ENCODE peak calls at places on chromosomes 7 and 10, in four cellular contexts. U, N, V and D are unnamed samples.

GRCh38 chr7:93921190-93921585 is 347 bp upstream of the GNG11 start:
- DNase-seq in V (no peak), U (no peak), N (no peak), D (no peak)

GRCh38 chr7:25028370-25028971 is 48.5 kb upstream of the OSBPL3 start:
- DNase-seq in V (peak; percentile 76), N (no peak), U (no peak), D (no peak)

GRCh38 chr7:75638607-75639070 is 100.1 kb downstream of the HIP1 start:
- DNase-seq in V (no peak), U (no peak), N (peak; percentile 59), D (peak; percentile 70)

GRCh38 chr10:44071479-44071878 is 313.4 kb downstream of the CXCL12 start:
- DNase-seq in U (no peak), V (no peak), N (no peak), D (no peak)

GRCh38 chr7:94740490-94740889 is 84.6 kb upstream of the SGCE start:
- DNase-seq in U (no peak), N (no peak), V (no peak), D (no peak)

GRCh38 chr10:791639-792038 is 102.2 kb upstream of the DIP2C start:
- DNase-seq in U (no peak), V (no peak), N (no peak), D (no peak)

GRCh38 chr10:64334084-64334483 is 812.9 kb downstream of the REEP3 start:
- DNase-seq in U (no peak), V (no peak), N (no peak), D (no peak)

GRCh38 chr7:85025312-85025756 is 161.5 kb downstream of the SEMA3D start:
- DNase-seq in N (no peak), U (no peak), V (no peak), D (no peak)

GRCh38 chr10:47354162-47354561 is 6.0 kb downstream of the RBP3 start:
- DNase-seq in U (no peak), V (peak; percentile 12), N (no peak), D (no peak)

GRCh38 chr10:130491011-130491697 is 355.0 kb downstream of the GLRX3 start:
- DNase-seq in N (no peak), V (no peak), U (no peak), D (no peak)

GRCh38 chr10:80535671-80536360 is 1.9 kb upstream of the SH2D4B start:
- DNase-seq in V (no peak), U (no peak), N (peak; percentile 93), D (peak; percentile 49)

GRCh38 chr10:121683803-121684202 is 85.6 kb upstream of the FGFR2 start:
- DNase-seq in U (no peak), N (no peak), V (no peak), D (no peak)

GRCh38 chr10:79356104-79356503 is 8.8 kb downstream of the PPIF start:
- DNase-seq in V (no peak), U (no peak), N (no peak), D (no peak)

GRCh38 chr10:86642021-86642420 is 12.3 kb upstream of the OPN4 start:
- DNase-seq in N (no peak), V (no peak), U (no peak), D (no peak)

GRCh38 chr7:100373261-100373831 is at the start of gene PILRA:
- DNase-seq in U (no peak), V (no peak), N (no peak), D (no peak)

GRCh38 chr7:24401628-24402593 is 117.9 kb downstream of the NPY start:
- DNase-seq in U (no peak), V (peak; percentile 31), N (peak; percentile 15), D (no peak)

DNA sequence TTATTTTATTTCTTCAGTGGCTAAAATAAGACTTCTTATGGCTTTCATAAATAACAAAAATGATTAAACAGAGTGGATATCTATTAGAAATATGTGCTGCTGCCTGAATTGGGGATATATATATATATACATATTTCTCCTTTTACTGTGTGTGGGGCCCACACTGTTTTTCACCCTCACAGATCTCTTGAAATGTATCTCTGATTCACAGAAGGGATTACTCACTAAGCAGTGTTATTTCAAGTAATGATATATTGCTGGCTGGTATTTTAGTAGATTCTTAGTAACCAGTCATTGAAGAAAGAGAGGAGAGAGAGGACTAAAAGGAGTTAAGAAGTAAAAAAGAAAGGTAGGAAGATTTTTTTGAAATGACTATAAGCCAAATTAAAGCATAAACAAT is 308.6 kb upstream of the NRP1 start:
- DNase-seq in V (no peak), N (no peak), U (no peak), D (no peak)
- TF ChIP-seq ESRRA in V (no peak), N (no peak), U (no peak), D (no peak)

DNA sequence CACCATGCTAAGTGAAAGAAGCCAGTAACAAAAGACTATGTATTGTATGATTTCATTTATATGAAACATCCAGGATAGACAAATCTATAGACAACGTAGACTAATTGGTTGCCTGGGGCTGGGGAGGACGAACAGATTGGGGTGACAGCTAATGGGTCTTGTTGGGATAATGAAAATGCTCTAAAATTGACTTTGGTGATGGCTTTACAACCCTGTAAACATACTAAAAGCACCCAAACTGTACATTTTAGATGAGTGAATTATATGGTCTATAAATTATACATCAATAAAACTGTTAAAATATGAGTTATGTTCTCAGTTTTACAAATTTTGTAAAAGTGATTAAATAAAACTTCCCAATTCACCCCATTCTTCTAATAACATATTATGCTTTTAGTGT is 261.5 kb downstream of the ELMO1 start:
- DNase-seq in U (no peak), V (no peak), N (no peak), D (no peak)
- TF ChIP-seq ATF2 in U (no peak), V (no peak), N (no peak), D (no peak)

GRCh38 chr7:6643915-6644625 is 7.0 kb downstream of the ZNF316 start:
- DNase-seq in U (no peak), V (no peak), N (no peak), D (no peak)

GRCh38 chr7:6640246-6640721 is 3.2 kb downstream of the ZNF316 start:
- DNase-seq in U (no peak), V (no peak), N (peak; percentile 66), D (peak; percentile 86)

GRCh38 chr7:6642861-6643640 is 5.9 kb downstream of the ZNF316 start:
- DNase-seq in N (no peak), U (no peak), V (no peak), D (no peak)

GRCh38 chr7:6641305-6642035 is 4.4 kb downstream of the ZNF316 start:
- DNase-seq in V (no peak), N (no peak), U (no peak), D (no peak)

GRCh38 chr7:6642239-6642839 is 5.2 kb downstream of the ZNF316 start:
- DNase-seq in V (no peak), U (no peak), N (no peak), D (no peak)
- TF ChIP-seq CTCF in V (no peak), U (no peak), N (no peak), D (no peak)

GRCh38 chr7:44222074-44222473 is 21.3 kb downstream of the YKT6 start:
- DNase-seq in N (no peak), U (no peak), V (no peak), D (no peak)
- TF ChIP-seq ESRRA in N (no peak), U (no peak), V (no peak), D (no peak)

GRCh38 chr7:141511370-141512335 is 39.6 kb upstream of the AGK start:
- DNase-seq in U (no peak), V (no peak), N (no peak), D (peak; percentile 61)
- TF ChIP-seq ATF2 in U (no peak), V (no peak), N (no peak), D (no peak)

DNA sequence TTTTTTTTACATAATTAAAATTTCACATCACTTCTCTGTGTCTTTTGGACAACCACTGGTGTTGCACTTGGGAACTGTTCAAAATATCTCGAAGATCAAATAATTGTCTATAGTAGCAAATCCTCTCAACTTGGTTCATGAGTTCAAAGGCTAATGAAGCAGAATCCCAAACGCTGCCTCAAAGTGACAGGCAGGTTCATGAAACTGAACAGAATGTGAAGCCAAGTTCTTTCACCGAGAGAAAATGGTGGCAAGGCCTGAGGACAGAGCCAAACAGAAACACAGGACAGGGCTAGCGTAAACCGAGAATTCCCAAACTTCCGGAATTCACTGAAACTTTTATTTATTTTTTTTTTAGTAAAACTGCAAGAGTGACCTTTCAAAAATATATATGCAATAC is 21.1 kb downstream of the SMURF1 start:
- DNase-seq in U (no peak), V (no peak), N (no peak), D (no peak)
- TF ChIP-seq CTCF in U (no peak), V (no peak), N (no peak), D (no peak)

GRCh38 chr10:15737635-15738034 is 17.9 kb upstream of the ITGA8 start:
- DNase-seq in N (no peak), U (no peak), V (no peak), D (no peak)
- TF ChIP-seq ESRRA in N (no peak), U (no peak), V (no peak), D (no peak)